ENCODE peak calls at places on chromosomes 1 and 21, in four cellular contexts. D, J, S and X are unnamed samples.

GRCh38 chr21:44285102-44285501 is 574 bp upstream of the AIRE start:
- DNase-seq in S (no peak), D (no peak), J (no peak), X (peak; percentile 5)

GRCh38 chr1:10819198-10819901 is 22.9 kb upstream of the CASZ1 start:
- DNase-seq in D (no peak), J (no peak), S (no peak), X (no peak)

GRCh38 chr1:100322436-100323211 is 29.7 kb upstream of the CDC14A start:
- DNase-seq in D (no peak), J (no peak), S (no peak), X (no peak)

GRCh38 chr1:109479311-109479710 is 4.4 kb upstream of the ATXN7L2 start:
- DNase-seq in D (no peak), S (no peak), J (no peak), X (no peak)

GRCh38 chr1:92886886-92887419 is 55.1 kb downstream of the RPL5 start:
- DNase-seq in D (no peak), S (no peak), J (no peak), X (no peak)

GRCh38 chr1:206111528-206111927 is 5.7 kb downstream of the AVPR1B start:
- DNase-seq in S (no peak), J (no peak), D (no peak), X (no peak)

GRCh38 chr1:46714976-46715375 is 3.9 kb downstream of the EFCAB14 start:
- DNase-seq in S (no peak), J (no peak), D (no peak), X (no peak)

GRCh38 chr21:30638686-30639085 is 3.7 kb downstream of the KRTAP20-2 start:
- DNase-seq in J (no peak), D (no peak), S (no peak), X (no peak)

GRCh38 chr1:92483442-92484170 is 3.1 kb downstream of the GFI1 start:
- DNase-seq in D (peak; percentile 29), J (no peak), S (peak; percentile 95), X (no peak)